ENCODE peak calls at places on chromosomes 3 and 15, in five cellular contexts. One of them, this sample, is unnamed.
A peak's percentile ranks its signal among the peaks of the same experiment; 100 is the strongest.

GRCh38 chr3:52313774-52314188 is 2.3 kb upstream of the DNAH1 start:
- DNase-seq in lower lobe of right lung: peak; percentile 58
- DNase-seq in HCT116: no peak
- DNase-seq in gastrocnemius medialis: no peak
- DNase-seq in aorta: peak; percentile 74
- DNase-seq in this sample: no peak

GRCh38 chr3:155096303-155097008 is 16.3 kb downstream of the MME start:
- DNase-seq in lower lobe of right lung: no peak
- DNase-seq in gastrocnemius medialis: no peak
- DNase-seq in aorta: no peak
- DNase-seq in HCT116: no peak
- DNase-seq in this sample: no peak

GRCh38 chr3:142595581-142595950 is 627 bp upstream of the PLS1 start:
- DNase-seq in gastrocnemius medialis: no peak
- DNase-seq in aorta: no peak
- DNase-seq in HCT116: peak; percentile 43
- DNase-seq in lower lobe of right lung: no peak
- DNase-seq in this sample: no peak

GRCh38 chr3:45227131-45227819 is 1.2 kb upstream of the TMEM158 start:
- DNase-seq in HCT116: no peak
- DNase-seq in lower lobe of right lung: no peak
- DNase-seq in gastrocnemius medialis: no peak
- DNase-seq in aorta: no peak
- DNase-seq in this sample: no peak

GRCh38 chr3:21795152-21795837 is 44.3 kb upstream of the ZNF385D start:
- DNase-seq in HCT116: no peak
- DNase-seq in aorta: no peak
- DNase-seq in lower lobe of right lung: no peak
- DNase-seq in gastrocnemius medialis: peak; percentile 23
- DNase-seq in this sample: peak; percentile 79

GRCh38 chr3:156728267-156728985 is 54.0 kb downstream of the TIPARP start:
- DNase-seq in HCT116: no peak
- DNase-seq in gastrocnemius medialis: no peak
- DNase-seq in lower lobe of right lung: no peak
- DNase-seq in aorta: no peak
- DNase-seq in this sample: no peak

GRCh38 chr15:46442196-46442595 is 807.4 kb downstream of the SQOR start:
- DNase-seq in HCT116: no peak
- DNase-seq in aorta: peak; percentile 52
- DNase-seq in lower lobe of right lung: no peak
- DNase-seq in gastrocnemius medialis: no peak
- DNase-seq in this sample: no peak

GRCh38 chr3:185658504-185658912 is 72.4 kb downstream of the SENP2 start:
- DNase-seq in lower lobe of right lung: no peak
- DNase-seq in aorta: peak; percentile 80
- DNase-seq in HCT116: no peak
- DNase-seq in gastrocnemius medialis: peak; percentile 50
- DNase-seq in this sample: peak; percentile 48

GRCh38 chr15:98147415-98147814 is 186.9 kb downstream of the ARRDC4 start:
- DNase-seq in lower lobe of right lung: no peak
- DNase-seq in gastrocnemius medialis: no peak
- DNase-seq in HCT116: no peak
- DNase-seq in aorta: peak; percentile 63
- DNase-seq in this sample: no peak

GRCh38 chr3:101127991-101128390 is 134.8 kb upstream of the ABI3BP start:
- DNase-seq in lower lobe of right lung: no peak
- DNase-seq in gastrocnemius medialis: no peak
- DNase-seq in HCT116: no peak
- DNase-seq in aorta: no peak
- DNase-seq in this sample: no peak

GRCh38 chr3:107581230-107581629 is 58.5 kb downstream of the BBX start:
- DNase-seq in aorta: no peak
- DNase-seq in lower lobe of right lung: no peak
- DNase-seq in gastrocnemius medialis: no peak
- DNase-seq in HCT116: no peak
- DNase-seq in this sample: no peak

GRCh38 chr3:170021083-170021482 is 16.7 kb upstream of the GPR160 start:
- DNase-seq in gastrocnemius medialis: no peak
- DNase-seq in aorta: no peak
- DNase-seq in lower lobe of right lung: no peak
- DNase-seq in HCT116: no peak
- DNase-seq in this sample: no peak

GRCh38 chr3:42701371-42702065 is 1.1 kb downstream of the HHATL start:
- DNase-seq in lower lobe of right lung: peak; percentile 67
- DNase-seq in gastrocnemius medialis: peak; percentile 87
- DNase-seq in HCT116: no peak
- DNase-seq in aorta: peak; percentile 78
- DNase-seq in this sample: peak; percentile 84

GRCh38 chr15:74212494-74212893 is 9.9 kb upstream of the STRA6 start:
- DNase-seq in gastrocnemius medialis: no peak
- DNase-seq in aorta: no peak
- DNase-seq in HCT116: no peak
- DNase-seq in lower lobe of right lung: no peak
- DNase-seq in this sample: no peak

GRCh38 chr3:111252795-111253194 is 181.2 kb downstream of the NECTIN3 start:
- DNase-seq in HCT116: no peak
- DNase-seq in aorta: no peak
- DNase-seq in lower lobe of right lung: no peak
- DNase-seq in gastrocnemius medialis: no peak
- DNase-seq in this sample: no peak

GRCh38 chr3:149547413-149547812 is 72.9 kb downstream of the TM4SF4 start:
- DNase-seq in HCT116: no peak
- DNase-seq in gastrocnemius medialis: peak; percentile 22
- DNase-seq in lower lobe of right lung: no peak
- DNase-seq in aorta: peak; percentile 89
- DNase-seq in this sample: peak; percentile 67

GRCh38 chr15:31472636-31473383 is 146.2 kb downstream of the KLF13 start:
- DNase-seq in gastrocnemius medialis: no peak
- DNase-seq in aorta: no peak
- DNase-seq in HCT116: no peak
- DNase-seq in lower lobe of right lung: no peak
- DNase-seq in this sample: no peak

GRCh38 chr3:62421275-62421674 is 47.9 kb upstream of the FEZF2 start:
- DNase-seq in aorta: no peak
- DNase-seq in gastrocnemius medialis: no peak
- DNase-seq in HCT116: no peak
- DNase-seq in lower lobe of right lung: no peak
- DNase-seq in this sample: no peak

GRCh38 chr3:27244374-27244773 is 124.8 kb downstream of the NEK10 start:
- DNase-seq in lower lobe of right lung: no peak
- DNase-seq in aorta: no peak
- DNase-seq in HCT116: no peak
- DNase-seq in gastrocnemius medialis: no peak
- DNase-seq in this sample: no peak

GRCh38 chr15:100713163-100713867 is 110.9 kb downstream of the ASB7 start:
- DNase-seq in lower lobe of right lung: no peak
- DNase-seq in aorta: no peak
- DNase-seq in HCT116: peak; percentile 93
- DNase-seq in gastrocnemius medialis: no peak
- DNase-seq in this sample: no peak

GRCh38 chr15:90104551-90104950 is 2.3 kb upstream of the IDH2 start:
- DNase-seq in aorta: no peak
- DNase-seq in HCT116: no peak
- DNase-seq in gastrocnemius medialis: no peak
- DNase-seq in lower lobe of right lung: no peak
- DNase-seq in this sample: no peak

GRCh38 chr3:55491296-55491816 is 4.2 kb upstream of the WNT5A start:
- DNase-seq in gastrocnemius medialis: no peak
- DNase-seq in aorta: no peak
- DNase-seq in HCT116: no peak
- DNase-seq in lower lobe of right lung: no peak
- DNase-seq in this sample: no peak

GRCh38 chr3:99783009-99783573 is 34.6 kb upstream of the CMSS1 start:
- DNase-seq in gastrocnemius medialis: no peak
- DNase-seq in aorta: no peak
- DNase-seq in HCT116: no peak
- DNase-seq in lower lobe of right lung: no peak
- DNase-seq in this sample: no peak

GRCh38 chr3:46812237-46812791 is 50.9 kb downstream of the MYL3 start:
- DNase-seq in HCT116: no peak
- DNase-seq in aorta: peak; percentile 82
- DNase-seq in lower lobe of right lung: peak; percentile 83
- DNase-seq in gastrocnemius medialis: peak; percentile 26
- DNase-seq in this sample: peak; percentile 75

GRCh38 chr3:126212629-126213375 is 32.4 kb upstream of the ALDH1L1 start:
- DNase-seq in lower lobe of right lung: peak; percentile 54
- DNase-seq in aorta: peak; percentile 63
- DNase-seq in gastrocnemius medialis: no peak
- DNase-seq in HCT116: no peak
- DNase-seq in this sample: peak; percentile 59
- H3K27ac ChIP-seq in lower lobe of right lung: peak overlapping the region; percentile 71
- H3K27ac ChIP-seq in aorta: peak overlapping the region; percentile 53
- H3K27ac ChIP-seq in gastrocnemius medialis: peak overlapping the region; percentile 8
- H3K27ac ChIP-seq in HCT116: peak overlapping the region; percentile 52
- H3K27ac ChIP-seq in this sample: peak overlapping the region; percentile 78

GRCh38 chr3:11591401-11592266 is 52.1 kb downstream of the VGLL4 start:
- DNase-seq in HCT116: peak; percentile 62
- DNase-seq in gastrocnemius medialis: no peak
- DNase-seq in aorta: peak; percentile 76
- DNase-seq in lower lobe of right lung: no peak
- DNase-seq in this sample: peak; percentile 57
- H3K36me3 ChIP-seq in HCT116: no peaks in the 10 kb centered on the region
- H3K36me3 ChIP-seq in gastrocnemius medialis: no peaks in the 10 kb centered on the region
- H3K36me3 ChIP-seq in aorta: no peaks in the 10 kb centered on the region
- H3K36me3 ChIP-seq in lower lobe of right lung: no peaks in the 10 kb centered on the region
- H3K36me3 ChIP-seq in this sample: no peaks in the 10 kb centered on the region

GRCh38 chr3:187400756-187401155 is 32.6 kb downstream of the RTP4 start:
- DNase-seq in gastrocnemius medialis: no peak
- DNase-seq in lower lobe of right lung: no peak
- DNase-seq in HCT116: no peak
- DNase-seq in aorta: no peak
- DNase-seq in this sample: no peak

GRCh38 chr3:187406927-187407326 is 38.7 kb downstream of the RTP4 start:
- DNase-seq in HCT116: no peak
- DNase-seq in lower lobe of right lung: no peak
- DNase-seq in aorta: no peak
- DNase-seq in gastrocnemius medialis: no peak
- DNase-seq in this sample: no peak

GRCh38 chr3:187398955-187399354 is 30.8 kb downstream of the RTP4 start:
- DNase-seq in HCT116: no peak
- DNase-seq in gastrocnemius medialis: no peak
- DNase-seq in lower lobe of right lung: no peak
- DNase-seq in aorta: no peak
- DNase-seq in this sample: no peak

GRCh38 chr3:187401861-187402260 is 33.7 kb downstream of the RTP4 start:
- DNase-seq in gastrocnemius medialis: no peak
- DNase-seq in HCT116: no peak
- DNase-seq in lower lobe of right lung: no peak
- DNase-seq in aorta: no peak
- DNase-seq in this sample: no peak

DNA sequence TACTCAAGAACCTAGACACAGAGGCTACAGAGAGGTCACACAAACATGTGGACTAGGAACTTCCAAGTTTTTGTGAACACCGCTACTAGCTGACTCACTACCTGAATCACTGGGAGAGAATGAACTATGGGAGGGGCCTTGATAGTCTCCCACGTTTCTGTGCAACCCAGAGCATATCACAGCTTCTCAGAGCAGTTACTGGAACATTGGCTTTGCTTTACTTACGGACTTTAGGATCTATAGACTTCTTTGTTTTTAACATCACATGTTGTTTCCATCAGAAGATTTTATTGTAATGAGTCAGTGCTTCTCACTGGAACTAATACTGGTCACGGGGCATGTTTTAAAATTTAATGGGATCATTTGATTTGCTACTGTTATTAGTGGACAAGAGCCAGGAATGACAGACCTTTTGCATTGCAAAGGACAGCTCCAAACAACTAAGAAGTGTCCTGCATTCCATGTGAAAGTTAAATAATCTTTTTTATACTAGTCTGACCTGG is 35.6 kb downstream of the RTP4 start:
- DNase-seq in gastrocnemius medialis: no peak
- DNase-seq in lower lobe of right lung: no peak
- DNase-seq in aorta: no peak
- DNase-seq in HCT116: peak; percentile 76
- DNase-seq in this sample: no peak
- H3K4me3 ChIP-seq in gastrocnemius medialis: no peak overlapping the region
- H3K4me3 ChIP-seq in lower lobe of right lung: no peak overlapping the region
- H3K4me3 ChIP-seq in aorta: no peak overlapping the region
- H3K4me3 ChIP-seq in HCT116: peak overlapping the region; percentile 0
- H3K4me3 ChIP-seq in this sample: no peak overlapping the region

GRCh38 chr3:128585974-128586373 is 64.6 kb downstream of the RPN1 start:
- DNase-seq in HCT116: no peak
- DNase-seq in lower lobe of right lung: no peak
- DNase-seq in aorta: no peak
- DNase-seq in gastrocnemius medialis: no peak
- DNase-seq in this sample: no peak
- H3K27ac ChIP-seq in HCT116: no peak overlapping the region
- H3K27ac ChIP-seq in lower lobe of right lung: no peak overlapping the region
- H3K27ac ChIP-seq in aorta: no peak overlapping the region
- H3K27ac ChIP-seq in gastrocnemius medialis: no peak overlapping the region
- H3K27ac ChIP-seq in this sample: no peak overlapping the region

GRCh38 chr3:184133840-184134745 is 1.1 kb upstream of the EIF2B5 start:
- DNase-seq in HCT116: peak; percentile 85
- DNase-seq in gastrocnemius medialis: peak; percentile 83
- DNase-seq in lower lobe of right lung: peak; percentile 91
- DNase-seq in aorta: peak; percentile 91
- DNase-seq in this sample: peak; percentile 87
- H3K36me3 ChIP-seq in HCT116: no peaks in the 10 kb centered on the region
- H3K36me3 ChIP-seq in gastrocnemius medialis: no peaks in the 10 kb centered on the region
- H3K36me3 ChIP-seq in lower lobe of right lung: peaks cover 20% of the 10 kb centered on the region
- H3K36me3 ChIP-seq in aorta: no peaks in the 10 kb centered on the region
- H3K36me3 ChIP-seq in this sample: peaks cover 19% of the 10 kb centered on the region

This sample was measured in left ventricle myocardium inferior.